ENCODE peak calls at places on chromosomes 2 and 18, in four cellular contexts. W, X, J and U are unnamed samples.
A peak's percentile ranks its signal among the peaks of the same experiment; 100 is the strongest.

GRCh38 chr2:105928563-105928962 is 183.9 kb downstream of the NCK2 start:
- DNase-seq in J (no peak), X (no peak), W (no peak), U (no peak)

GRCh38 chr18:21740474-21740723 is 193 bp upstream of the MIB1 start:
- DNase-seq in J (peak; percentile 93), X (peak; percentile 99), W (no peak), U (no peak)

GRCh38 chr2:146982393-146982846 is 862.4 kb upstream of the ACVR2A start:
- DNase-seq in J (peak; percentile 94), W (no peak), X (peak; percentile 92), U (peak; percentile 80)

GRCh38 chr2:10773841-10774341 is 38.7 kb downstream of the PDIA6 start:
- DNase-seq in J (no peak), W (no peak), X (no peak), U (peak; percentile 87)

GRCh38 chr2:84888401-84889276 is 7.8 kb upstream of the TRABD2A start:
- DNase-seq in W (no peak), J (peak; percentile 80), X (peak; percentile 82), U (peak; percentile 76)

GRCh38 chr2:129767346-129767745 is 212.1 kb upstream of the RAB6C start:
- DNase-seq in W (no peak), X (no peak), J (no peak), U (no peak)

GRCh38 chr2:207362716-207363115 is 167.0 kb upstream of the CREB1 start:
- DNase-seq in J (no peak), X (peak; percentile 15), W (no peak), U (peak; percentile 2)

GRCh38 chr2:31244101-31244500 is 10.1 kb downstream of the EHD3 start:
- DNase-seq in W (no peak), X (no peak), J (no peak), U (no peak)

GRCh38 chr2:204060896-204061640 is 124.5 kb downstream of the ICOS start:
- DNase-seq in W (no peak), J (no peak), X (no peak), U (peak; percentile 32)

GRCh38 chr2:105329197-105329554 is 359 bp downstream of the TGFBRAP1 start:
- DNase-seq in J (no peak), W (no peak), X (peak; percentile 23), U (no peak)

GRCh38 chr2:174597347-174598047 is at the start of gene WIPF1:
- DNase-seq in J (peak; percentile 86), X (peak; percentile 70), W (no peak), U (peak; percentile 84)

GRCh38 chr2:127086800-127087737 is 19.9 kb downstream of the BIN1 start:
- DNase-seq in W (no peak), X (peak; percentile 50), J (peak; percentile 88), U (peak; percentile 98)

GRCh38 chr2:113910110-113910717 is 20.3 kb downstream of the ACTR3 start:
- DNase-seq in J (peak; percentile 51), X (peak; percentile 60), W (peak; percentile 15), U (no peak)

GRCh38 chr2:27509326-27509725 is 12.7 kb downstream of the GCKR start:
- DNase-seq in W (no peak), X (no peak), J (peak; percentile 63), U (no peak)

GRCh38 chr2:205540066-205540465 is 142.2 kb upstream of the NRP2 start:
- DNase-seq in J (no peak), W (no peak), X (no peak), U (no peak)

GRCh38 chr2:171042253-171042969 is 113.4 kb downstream of the GORASP2 start:
- DNase-seq in X (no peak), J (no peak), W (no peak), U (no peak)

GRCh38 chr18:23924813-23925212 is 89.7 kb upstream of the TTC39C start:
- DNase-seq in W (no peak), X (peak; percentile 82), J (peak; percentile 72), U (peak; percentile 79)

GRCh38 chr2:55123851-55124269 is 73.6 kb upstream of the RTN4 start:
- DNase-seq in W (no peak), X (no peak), J (no peak), U (no peak)

GRCh38 chr2:127610561-127610960 is 35.4 kb upstream of the GPR17 start:
- DNase-seq in J (no peak), X (no peak), W (no peak), U (no peak)

GRCh38 chr2:12549641-12550040 is 167.1 kb upstream of the TRIB2 start:
- DNase-seq in X (peak; percentile 87), W (no peak), J (peak; percentile 75), U (peak; percentile 91)

GRCh38 chr18:49168970-49169619 is 218.3 kb upstream of the SMAD7 start:
- DNase-seq in J (no peak), W (no peak), X (no peak), U (no peak)

GRCh38 chr18:49170145-49170544 is 219.4 kb upstream of the SMAD7 start:
- DNase-seq in W (no peak), X (no peak), J (no peak), U (no peak)

GRCh38 chr18:49166327-49166726 is 215.6 kb upstream of the SMAD7 start:
- DNase-seq in X (no peak), W (no peak), J (no peak), U (no peak)

GRCh38 chr18:49167084-49167483 is 216.3 kb upstream of the SMAD7 start:
- DNase-seq in W (no peak), J (no peak), X (no peak), U (no peak)

GRCh38 chr18:49168281-49168680 is 217.5 kb upstream of the SMAD7 start:
- DNase-seq in W (no peak), X (no peak), J (no peak), U (no peak)
- H3K4me2 ChIP-seq in W (no peak overlapping the region), X (no peak overlapping the region), J (no peak overlapping the region), U (no peak overlapping the region)

DNA sequence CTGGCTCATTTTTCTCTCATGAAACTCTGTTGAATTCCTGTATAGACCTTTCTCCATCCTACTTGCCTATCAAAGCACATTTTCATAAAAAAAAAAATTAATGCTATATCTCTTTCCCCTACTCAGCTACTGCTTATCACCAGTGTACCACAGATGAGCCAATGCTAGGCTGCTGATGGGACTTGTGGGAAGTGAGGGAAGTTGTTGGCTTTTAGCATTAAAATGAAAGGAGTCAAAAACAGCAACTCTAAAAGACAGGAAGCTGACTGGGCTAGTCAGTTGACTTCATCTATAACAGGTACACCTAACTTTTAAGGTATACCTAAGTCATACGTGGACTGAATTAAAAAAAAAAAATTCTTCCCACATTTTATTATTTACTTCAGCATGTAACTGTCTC is 102.1 kb downstream of the FAM117B start:
- DNase-seq in W (no peak), X (no peak), J (no peak), U (no peak)
- H3K27me3 ChIP-seq in W (no peaks in the 10 kb centered on the region), X (no peaks in the 10 kb centered on the region), J (no peaks in the 10 kb centered on the region), U (no peaks in the 10 kb centered on the region)

DNA sequence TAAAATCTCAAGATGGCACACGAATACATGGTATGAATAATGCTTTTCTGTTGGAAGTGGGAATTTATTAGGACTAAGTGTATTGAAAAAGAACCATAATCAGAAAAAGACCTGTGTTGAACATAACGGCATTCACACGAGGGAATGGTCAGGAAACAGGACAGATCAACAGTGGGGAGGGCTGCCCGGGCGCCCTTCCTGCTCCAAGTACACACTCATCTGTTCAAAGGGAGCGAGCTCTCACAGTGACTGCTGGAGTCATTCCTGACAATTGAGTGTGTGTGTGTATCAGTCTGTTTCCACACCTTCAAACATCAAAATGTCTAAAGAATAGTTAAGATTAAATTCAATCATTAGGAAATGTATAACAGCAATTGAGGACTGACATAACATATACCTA is 167.2 kb downstream of the HDAC4 start:
- DNase-seq in J (no peak), W (no peak), X (no peak), U (no peak)
- H3K4me2 ChIP-seq in J (no peak overlapping the region), W (no peak overlapping the region), X (no peak overlapping the region), U (no peak overlapping the region)

DNA sequence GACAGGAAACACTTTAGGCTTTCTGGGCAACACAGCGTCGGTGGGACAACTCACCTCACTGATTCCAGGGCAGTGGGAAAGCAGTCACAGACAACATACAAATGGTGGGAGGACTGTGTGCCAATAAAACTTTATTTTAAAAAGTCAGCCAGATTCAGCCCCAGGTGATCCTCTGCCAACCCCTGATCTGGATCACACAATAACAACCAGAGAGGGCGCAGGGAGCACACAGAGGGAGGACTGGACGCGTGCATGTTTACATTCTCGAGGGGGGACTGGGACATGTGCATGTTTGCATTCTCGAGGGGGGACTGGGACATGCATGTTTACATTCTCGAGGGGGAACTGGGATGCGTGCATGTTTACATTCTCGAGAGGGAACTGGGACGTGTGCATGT is 209.5 kb downstream of the NDUFA10 start:
- DNase-seq in J (no peak), X (no peak), W (no peak), U (no peak)
- H3K27me3 ChIP-seq in J (no peaks in the 10 kb centered on the region), X (peaks cover 10% of the 10 kb centered on the region), W (peaks cover 11% of the 10 kb centered on the region), U (no peaks in the 10 kb centered on the region)